ENCODE peak calls at places on chromosomes 4 and X, in four cellular contexts. One of them, this sample, is unnamed.

GRCh38 chrX:9072281-9072680 is 38.4 kb upstream of the FAM9B start:
- DNase-seq in hepatocyte: no peak
- DNase-seq in CD4-positive, CD25-positive, alpha-beta regulatory T cell: no peak
- DNase-seq in GM23248: peak; percentile 67
- DNase-seq in this sample: no peak

GRCh38 chrX:137565921-137566745 is at the start of gene ZIC3:
- DNase-seq in GM23248: peak; percentile 35
- DNase-seq in hepatocyte: peak; percentile 74
- DNase-seq in CD4-positive, CD25-positive, alpha-beta regulatory T cell: no peak
- DNase-seq in this sample: peak; percentile 29

GRCh38 chr4:77156912-77157858 is at the start of gene CCNG2:
- DNase-seq in hepatocyte: peak; percentile 96
- DNase-seq in GM23248: peak; percentile 96
- DNase-seq in CD4-positive, CD25-positive, alpha-beta regulatory T cell: peak; percentile 95
- DNase-seq in this sample: no peak

GRCh38 chrX:106588801-106589200 is 23.0 kb upstream of the RADX start:
- DNase-seq in CD4-positive, CD25-positive, alpha-beta regulatory T cell: no peak
- DNase-seq in GM23248: no peak
- DNase-seq in hepatocyte: no peak
- DNase-seq in this sample: no peak

GRCh38 chr4:2337896-2338295 is 76.0 kb upstream of the MXD4 start:
- DNase-seq in hepatocyte: no peak
- DNase-seq in GM23248: no peak
- DNase-seq in CD4-positive, CD25-positive, alpha-beta regulatory T cell: no peak
- DNase-seq in this sample: no peak

GRCh38 chrX:39519566-39520301 is 578.0 kb downstream of the BCOR start:
- DNase-seq in CD4-positive, CD25-positive, alpha-beta regulatory T cell: no peak
- DNase-seq in hepatocyte: no peak
- DNase-seq in GM23248: no peak
- DNase-seq in this sample: no peak

GRCh38 chrX:133265331-133265730 is 47.2 kb upstream of the TFDP3 start:
- DNase-seq in hepatocyte: no peak
- DNase-seq in GM23248: no peak
- DNase-seq in CD4-positive, CD25-positive, alpha-beta regulatory T cell: no peak
- DNase-seq in this sample: no peak

GRCh38 chr4:3479358-3480101 is 16.4 kb downstream of the DOK7 start:
- DNase-seq in GM23248: no peak
- DNase-seq in CD4-positive, CD25-positive, alpha-beta regulatory T cell: no peak
- DNase-seq in hepatocyte: no peak
- DNase-seq in this sample: no peak

GRCh38 chrX:97597954-97598353 is 714.2 kb downstream of the RPA4 start:
- DNase-seq in CD4-positive, CD25-positive, alpha-beta regulatory T cell: peak; percentile 65
- DNase-seq in hepatocyte: no peak
- DNase-seq in GM23248: no peak
- DNase-seq in this sample: no peak

GRCh38 chrX:119687661-119688413 is 5.1 kb downstream of the SEPTIN6 start:
- DNase-seq in CD4-positive, CD25-positive, alpha-beta regulatory T cell: peak; percentile 74
- DNase-seq in hepatocyte: no peak
- DNase-seq in GM23248: peak; percentile 66
- DNase-seq in this sample: peak; percentile 54

GRCh38 chr4:14912426-14912825 is 89.9 kb upstream of the CPEB2 start:
- DNase-seq in CD4-positive, CD25-positive, alpha-beta regulatory T cell: no peak
- DNase-seq in hepatocyte: no peak
- DNase-seq in GM23248: no peak
- DNase-seq in this sample: no peak

GRCh38 chr4:123390846-123391456 is 5.6 kb upstream of the SPRY1 start:
- DNase-seq in GM23248: peak; percentile 49
- DNase-seq in CD4-positive, CD25-positive, alpha-beta regulatory T cell: peak; percentile 40
- DNase-seq in hepatocyte: peak; percentile 27
- DNase-seq in this sample: no peak

GRCh38 chrX:57573754-57574153 is 18.1 kb upstream of the ZXDB start:
- DNase-seq in hepatocyte: no peak
- DNase-seq in CD4-positive, CD25-positive, alpha-beta regulatory T cell: peak; percentile 31
- DNase-seq in GM23248: peak; percentile 23
- DNase-seq in this sample: no peak

GRCh38 chr4:1635452-1635851 is 48.7 kb downstream of the FAM53A start:
- DNase-seq in GM23248: no peak
- DNase-seq in CD4-positive, CD25-positive, alpha-beta regulatory T cell: no peak
- DNase-seq in hepatocyte: no peak
- DNase-seq in this sample: no peak

GRCh38 chrX:39823848-39824247 is 273.9 kb downstream of the BCOR start:
- DNase-seq in CD4-positive, CD25-positive, alpha-beta regulatory T cell: no peak
- DNase-seq in GM23248: no peak
- DNase-seq in hepatocyte: no peak
- DNase-seq in this sample: no peak

GRCh38 chr4:17662694-17663093 is 48.3 kb downstream of the MED28 start:
- DNase-seq in CD4-positive, CD25-positive, alpha-beta regulatory T cell: no peak
- DNase-seq in hepatocyte: no peak
- DNase-seq in GM23248: peak; percentile 47
- DNase-seq in this sample: no peak

GRCh38 chrX:39652336-39652735 is 445.4 kb downstream of the BCOR start:
- DNase-seq in CD4-positive, CD25-positive, alpha-beta regulatory T cell: peak; percentile 37
- DNase-seq in GM23248: peak; percentile 39
- DNase-seq in hepatocyte: no peak
- DNase-seq in this sample: no peak

GRCh38 chrX:81201692-81202412 is at the start of the genes HMGN5 and SH3BGRL:
- DNase-seq in CD4-positive, CD25-positive, alpha-beta regulatory T cell: peak; percentile 85
- DNase-seq in hepatocyte: peak; percentile 90
- DNase-seq in GM23248: peak; percentile 92
- DNase-seq in this sample: peak; percentile 84

GRCh38 chrX:23434356-23434884 is 99.8 kb downstream of the PTCHD1 start:
- DNase-seq in GM23248: peak; percentile 83
- DNase-seq in hepatocyte: peak; percentile 14
- DNase-seq in CD4-positive, CD25-positive, alpha-beta regulatory T cell: no peak
- DNase-seq in this sample: peak; percentile 94

GRCh38 chrX:154490021-154490413 is 412 bp downstream of the SLC10A3 start:
- DNase-seq in hepatocyte: peak; percentile 45
- DNase-seq in GM23248: peak; percentile 66
- DNase-seq in CD4-positive, CD25-positive, alpha-beta regulatory T cell: peak; percentile 62
- DNase-seq in this sample: peak; percentile 55

GRCh38 chrX:13721819-13722527 is 12.4 kb downstream of the TRAPPC2 start:
- DNase-seq in GM23248: peak; percentile 47
- DNase-seq in hepatocyte: peak; percentile 41
- DNase-seq in CD4-positive, CD25-positive, alpha-beta regulatory T cell: no peak
- DNase-seq in this sample: peak; percentile 26

GRCh38 chrX:153870288-153870690 is 15.7 kb downstream of the L1CAM start:
- DNase-seq in hepatocyte: no peak
- DNase-seq in GM23248: no peak
- DNase-seq in CD4-positive, CD25-positive, alpha-beta regulatory T cell: no peak
- DNase-seq in this sample: no peak

GRCh38 chr4:118905546-118905945 is 16.9 kb downstream of the SYNPO2 start:
- DNase-seq in CD4-positive, CD25-positive, alpha-beta regulatory T cell: no peak
- DNase-seq in hepatocyte: no peak
- DNase-seq in GM23248: peak; percentile 41
- DNase-seq in this sample: no peak

GRCh38 chr4:69786547-69786946 is 26.1 kb upstream of the SULT1B1 start:
- DNase-seq in hepatocyte: no peak
- DNase-seq in CD4-positive, CD25-positive, alpha-beta regulatory T cell: no peak
- DNase-seq in GM23248: no peak
- DNase-seq in this sample: no peak

GRCh38 chr4:21470531-21470930 is 478.0 kb downstream of the KCNIP4 start:
- DNase-seq in CD4-positive, CD25-positive, alpha-beta regulatory T cell: no peak
- DNase-seq in GM23248: peak; percentile 69
- DNase-seq in hepatocyte: peak; percentile 26
- DNase-seq in this sample: no peak

GRCh38 chr4:5572114-5572513 is 136.2 kb downstream of the EVC2 start:
- DNase-seq in hepatocyte: no peak
- DNase-seq in GM23248: peak; percentile 20
- DNase-seq in CD4-positive, CD25-positive, alpha-beta regulatory T cell: no peak
- DNase-seq in this sample: no peak

GRCh38 chrX:13418126-13419091 is 98.6 kb upstream of the ATXN3L start:
- DNase-seq in GM23248: peak; percentile 50
- DNase-seq in CD4-positive, CD25-positive, alpha-beta regulatory T cell: no peak
- DNase-seq in hepatocyte: no peak
- DNase-seq in this sample: no peak

GRCh38 chr4:126750723-126751122 is 882.0 kb upstream of the INTU start:
- DNase-seq in GM23248: no peak
- DNase-seq in hepatocyte: no peak
- DNase-seq in CD4-positive, CD25-positive, alpha-beta regulatory T cell: no peak
- DNase-seq in this sample: no peak

GRCh38 chr4:55851885-55852284 is 1.6 kb upstream of the EXOC1 start:
- DNase-seq in GM23248: no peak
- DNase-seq in hepatocyte: no peak
- DNase-seq in CD4-positive, CD25-positive, alpha-beta regulatory T cell: peak; percentile 62
- DNase-seq in this sample: no peak

GRCh38 chr4:9704551-9705332 is 76.7 kb upstream of the DRD5 start:
- DNase-seq in CD4-positive, CD25-positive, alpha-beta regulatory T cell: no peak
- DNase-seq in GM23248: no peak
- DNase-seq in hepatocyte: no peak
- DNase-seq in this sample: no peak

GRCh38 chr4:6703786-6704185 is 5.9 kb downstream of the MRFAP1L1 start:
- DNase-seq in hepatocyte: no peak
- DNase-seq in CD4-positive, CD25-positive, alpha-beta regulatory T cell: no peak
- DNase-seq in GM23248: peak; percentile 61
- DNase-seq in this sample: no peak

DNA sequence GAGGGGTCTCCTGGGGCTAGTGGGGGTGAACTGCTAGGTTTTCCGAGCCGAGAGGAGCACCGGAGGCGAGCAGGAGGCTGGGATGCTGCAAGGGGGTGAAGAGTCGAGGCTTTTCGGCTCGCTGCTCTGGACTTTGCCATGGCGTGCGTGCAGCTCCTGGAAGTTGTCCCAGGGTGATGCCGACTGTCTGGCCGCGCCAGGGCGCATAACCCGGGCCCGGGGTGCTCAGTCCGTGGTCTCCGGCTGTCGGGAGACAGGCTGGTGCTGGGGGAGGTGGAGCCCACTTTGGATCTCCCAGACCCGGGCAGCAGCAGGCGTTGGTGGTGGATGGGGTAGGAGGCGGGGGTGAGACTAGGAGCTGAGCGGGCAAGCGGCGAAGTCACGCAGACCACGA is 777 bp downstream of the GRIA3 start:
- DNase-seq in CD4-positive, CD25-positive, alpha-beta regulatory T cell: no peak
- DNase-seq in hepatocyte: peak; percentile 46
- DNase-seq in GM23248: peak; percentile 69
- DNase-seq in this sample: peak; percentile 48
- H3K4me3 ChIP-seq in CD4-positive, CD25-positive, alpha-beta regulatory T cell: no peak overlapping the region
- H3K4me3 ChIP-seq in hepatocyte: peak overlapping the region; percentile 26
- H3K4me3 ChIP-seq in GM23248: peak overlapping the region; percentile 87
- H3K4me3 ChIP-seq in this sample: peak overlapping the region; percentile 34

DNA sequence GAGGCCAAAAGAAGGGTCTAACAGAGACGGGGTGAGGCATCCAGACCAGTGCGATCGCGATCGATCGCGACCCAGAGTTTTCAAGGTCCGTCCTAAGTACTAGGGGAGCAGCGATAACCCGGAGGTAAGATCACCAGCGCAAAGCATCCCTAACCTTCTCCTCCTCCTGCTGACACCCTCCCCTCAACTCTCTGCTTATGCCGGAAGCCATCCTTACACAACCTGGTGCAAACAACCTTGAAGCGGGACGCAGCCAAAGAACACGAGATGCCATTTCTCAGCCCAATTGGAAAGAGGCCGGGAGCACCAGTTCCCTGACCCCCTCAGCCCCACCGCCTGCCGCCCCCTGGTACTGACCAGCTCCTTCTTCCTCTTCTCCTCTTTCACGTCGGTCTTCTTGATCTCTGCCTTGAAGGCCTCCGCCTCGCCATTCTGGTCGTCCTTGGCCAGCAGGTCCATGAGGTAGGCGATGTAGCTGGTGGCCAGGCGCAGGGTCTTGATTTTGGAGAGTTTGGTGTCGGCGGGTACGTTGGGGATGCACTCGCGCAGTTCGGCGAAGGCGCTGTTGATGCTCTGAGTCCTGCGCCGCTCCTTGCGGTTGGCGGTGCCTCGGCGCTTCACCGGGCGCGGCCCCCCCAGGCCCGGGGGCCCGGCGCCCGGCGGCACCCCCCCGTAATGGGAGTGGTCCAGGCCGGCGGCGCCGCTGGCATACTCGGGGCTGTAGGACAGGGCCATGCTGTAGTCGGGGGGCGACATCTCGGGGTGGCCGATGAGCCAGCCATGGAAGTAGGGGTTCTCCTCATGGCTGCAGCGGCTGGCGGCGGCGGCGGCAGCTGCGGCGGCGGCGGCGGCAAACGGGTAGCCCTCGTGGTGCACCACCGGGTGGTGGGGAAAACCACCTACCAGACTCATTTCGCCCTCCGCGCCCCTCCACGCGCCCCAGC is 1.4 kb downstream of the HAND2 start:
- DNase-seq in hepatocyte: no peak
- DNase-seq in CD4-positive, CD25-positive, alpha-beta regulatory T cell: no peak
- DNase-seq in GM23248: peak; percentile 71
- DNase-seq in this sample: peak; percentile 20
- H3K9me3 ChIP-seq in hepatocyte: no peaks in the 10 kb centered on the region
- H3K9me3 ChIP-seq in CD4-positive, CD25-positive, alpha-beta regulatory T cell: no peaks in the 10 kb centered on the region
- H3K9me3 ChIP-seq in GM23248: no peaks in the 10 kb centered on the region
- H3K9me3 ChIP-seq in this sample: no peaks in the 10 kb centered on the region

GRCh38 chrX:11305641-11306040 is 12.4 kb downstream of the AMELX start:
- DNase-seq in CD4-positive, CD25-positive, alpha-beta regulatory T cell: no peak
- DNase-seq in GM23248: no peak
- DNase-seq in hepatocyte: no peak
- DNase-seq in this sample: no peak

GRCh38 chrX:11309220-11309619 is 16.0 kb downstream of the AMELX start:
- DNase-seq in GM23248: peak; percentile 25
- DNase-seq in hepatocyte: no peak
- DNase-seq in CD4-positive, CD25-positive, alpha-beta regulatory T cell: no peak
- DNase-seq in this sample: no peak

DNA sequence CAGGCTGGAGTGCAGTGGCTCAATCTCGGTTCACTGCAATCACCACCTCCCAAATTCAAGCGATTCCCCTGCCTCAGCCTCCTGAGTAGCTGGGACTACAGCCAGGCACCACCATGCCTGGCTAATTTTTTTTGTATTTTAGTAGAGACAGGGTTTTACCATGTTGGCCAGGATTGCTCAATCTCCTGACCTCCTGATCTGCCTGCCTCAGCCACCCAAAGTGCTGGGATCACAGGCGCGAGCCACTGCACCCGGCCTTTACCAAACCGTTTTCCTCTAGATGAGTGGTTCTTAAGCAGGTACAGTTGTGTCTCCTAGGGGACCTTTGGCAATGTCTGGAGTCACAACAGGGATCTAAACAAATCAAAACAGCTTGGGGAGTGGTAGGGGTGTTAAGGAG is 11.6 kb downstream of the AMELX start:
- DNase-seq in CD4-positive, CD25-positive, alpha-beta regulatory T cell: no peak
- DNase-seq in GM23248: no peak
- DNase-seq in hepatocyte: no peak
- DNase-seq in this sample: no peak
- H3K27me3 ChIP-seq in CD4-positive, CD25-positive, alpha-beta regulatory T cell: no peaks in the 10 kb centered on the region
- H3K27me3 ChIP-seq in GM23248: no peaks in the 10 kb centered on the region
- H3K27me3 ChIP-seq in hepatocyte: no peaks in the 10 kb centered on the region
- H3K27me3 ChIP-seq in this sample: no peaks in the 10 kb centered on the region

GRCh38 chr4:39976945-39977488 is 694 bp downstream of the PDS5A start:
- DNase-seq in hepatocyte: peak; percentile 56
- DNase-seq in GM23248: peak; percentile 56
- DNase-seq in CD4-positive, CD25-positive, alpha-beta regulatory T cell: peak; percentile 60
- DNase-seq in this sample: peak; percentile 32
- H3K4me3 ChIP-seq in hepatocyte: peak overlapping the region; percentile 100
- H3K4me3 ChIP-seq in GM23248: peak overlapping the region; percentile 80
- H3K4me3 ChIP-seq in CD4-positive, CD25-positive, alpha-beta regulatory T cell: no peak overlapping the region
- H3K4me3 ChIP-seq in this sample: peak overlapping the region; percentile 82

GRCh38 chrX:48714573-48714972 is 18.0 kb downstream of the SUV39H1 start:
- DNase-seq in CD4-positive, CD25-positive, alpha-beta regulatory T cell: peak; percentile 59
- DNase-seq in hepatocyte: no peak
- DNase-seq in GM23248: peak; percentile 56
- DNase-seq in this sample: no peak
- H3K9me3 ChIP-seq in CD4-positive, CD25-positive, alpha-beta regulatory T cell: no peaks in the 10 kb centered on the region
- H3K9me3 ChIP-seq in hepatocyte: no peaks in the 10 kb centered on the region
- H3K9me3 ChIP-seq in GM23248: no peaks in the 10 kb centered on the region
- H3K9me3 ChIP-seq in this sample: no peaks in the 10 kb centered on the region

GRCh38 chr4:37976513-37976912 is 16.3 kb downstream of the PTTG2 start:
- DNase-seq in CD4-positive, CD25-positive, alpha-beta regulatory T cell: no peak
- DNase-seq in GM23248: peak; percentile 34
- DNase-seq in hepatocyte: peak; percentile 66
- DNase-seq in this sample: no peak
- H3K27me3 ChIP-seq in CD4-positive, CD25-positive, alpha-beta regulatory T cell: no peaks in the 10 kb centered on the region
- H3K27me3 ChIP-seq in GM23248: no peaks in the 10 kb centered on the region
- H3K27me3 ChIP-seq in hepatocyte: no peaks in the 10 kb centered on the region
- H3K27me3 ChIP-seq in this sample: no peaks in the 10 kb centered on the region